ENCODE peak calls at places on chromosomes 3 and 15, in six cellular contexts. One of them, this sample, is unnamed.

GRCh38 chr3:43210049-43211027 is 76.0 kb upstream of the SNRK start:
- DNase-seq in endothelial cell: no peak
- DNase-seq in GM10248: no peak
- DNase-seq in BE2C: no peak
- DNase-seq in astrocyte of the spinal cord: no peak
- DNase-seq in mammary epithelial cell: no peak
- DNase-seq in this sample: no peak

GRCh38 chr3:48493203-48493501 is 10.8 kb downstream of the SHISA5 start:
- DNase-seq in endothelial cell: no peak
- DNase-seq in GM10248: no peak
- DNase-seq in BE2C: no peak
- DNase-seq in astrocyte of the spinal cord: no peak
- DNase-seq in mammary epithelial cell: no peak
- DNase-seq in this sample: no peak

GRCh38 chr3:29764603-29765254 is 483.9 kb downstream of the RBMS3 start:
- DNase-seq in endothelial cell: no peak
- DNase-seq in GM10248: no peak
- DNase-seq in BE2C: peak
- DNase-seq in astrocyte of the spinal cord: peak
- DNase-seq in mammary epithelial cell: peak
- DNase-seq in this sample: no peak

GRCh38 chr15:56978898-56979662 is 60.6 kb downstream of the TCF12 start:
- DNase-seq in endothelial cell: no peak
- DNase-seq in GM10248: no peak
- DNase-seq in BE2C: no peak
- DNase-seq in astrocyte of the spinal cord: peak
- DNase-seq in mammary epithelial cell: peak
- DNase-seq in this sample: no peak

GRCh38 chr3:190260301-190260700 is 61.9 kb downstream of the CLDN1 start:
- DNase-seq in endothelial cell: no peak
- DNase-seq in GM10248: no peak
- DNase-seq in BE2C: no peak
- DNase-seq in astrocyte of the spinal cord: peak
- DNase-seq in mammary epithelial cell: peak
- DNase-seq in this sample: no peak

GRCh38 chr3:33218072-33218445 is 551 bp downstream of the SUSD5 start:
- DNase-seq in endothelial cell: no peak
- DNase-seq in GM10248: no peak
- DNase-seq in BE2C: no peak
- DNase-seq in astrocyte of the spinal cord: peak
- DNase-seq in mammary epithelial cell: no peak
- DNase-seq in this sample: no peak

GRCh38 chr3:46717447-46718231 is at the start of gene PRSS50:
- DNase-seq in endothelial cell: no peak
- DNase-seq in GM10248: peak
- DNase-seq in BE2C: no peak
- DNase-seq in astrocyte of the spinal cord: no peak
- DNase-seq in mammary epithelial cell: no peak
- DNase-seq in this sample: no peak

GRCh38 chr3:132867956-132868355 is 145.7 kb upstream of the NPHP3 start:
- DNase-seq in endothelial cell: no peak
- DNase-seq in GM10248: no peak
- DNase-seq in BE2C: no peak
- DNase-seq in astrocyte of the spinal cord: peak
- DNase-seq in mammary epithelial cell: peak
- DNase-seq in this sample: no peak

GRCh38 chr3:134371542-134372324 is 2.5 kb downstream of the AMOTL2 start:
- DNase-seq in endothelial cell: no peak
- DNase-seq in GM10248: no peak
- DNase-seq in BE2C: no peak
- DNase-seq in astrocyte of the spinal cord: no peak
- DNase-seq in mammary epithelial cell: no peak
- DNase-seq in this sample: no peak

GRCh38 chr15:73991260-73991659 is 835 bp downstream of the STOML1 start:
- DNase-seq in endothelial cell: no peak
- DNase-seq in GM10248: no peak
- DNase-seq in BE2C: peak
- DNase-seq in astrocyte of the spinal cord: peak
- DNase-seq in mammary epithelial cell: no peak
- DNase-seq in this sample: no peak

GRCh38 chr3:164174049-164174448 is 904.2 kb downstream of the SI start:
- DNase-seq in endothelial cell: no peak
- DNase-seq in GM10248: no peak
- DNase-seq in BE2C: no peak
- DNase-seq in astrocyte of the spinal cord: no peak
- DNase-seq in mammary epithelial cell: no peak
- DNase-seq in this sample: no peak

GRCh38 chr3:170357920-170358854 is 672 bp downstream of the SKIL start:
- DNase-seq in endothelial cell: peak
- DNase-seq in GM10248: peak
- DNase-seq in BE2C: peak
- DNase-seq in astrocyte of the spinal cord: peak
- DNase-seq in mammary epithelial cell: peak
- DNase-seq in this sample: peak

GRCh38 chr3:170359178-170359704 is 1.7 kb downstream of the SKIL start:
- DNase-seq in endothelial cell: no peak
- DNase-seq in GM10248: no peak
- DNase-seq in BE2C: no peak
- DNase-seq in astrocyte of the spinal cord: peak
- DNase-seq in mammary epithelial cell: no peak
- DNase-seq in this sample: no peak

GRCh38 chr3:170355738-170356595 is 1.5 kb upstream of the SKIL start:
- DNase-seq in endothelial cell: peak
- DNase-seq in GM10248: no peak
- DNase-seq in BE2C: peak
- DNase-seq in astrocyte of the spinal cord: peak
- DNase-seq in mammary epithelial cell: peak
- DNase-seq in this sample: peak

GRCh38 chr3:170356596-170357175 is 829 bp upstream of the SKIL start:
- DNase-seq in endothelial cell: peak
- DNase-seq in GM10248: peak
- DNase-seq in BE2C: peak
- DNase-seq in astrocyte of the spinal cord: peak
- DNase-seq in mammary epithelial cell: peak
- DNase-seq in this sample: no peak

DNA sequence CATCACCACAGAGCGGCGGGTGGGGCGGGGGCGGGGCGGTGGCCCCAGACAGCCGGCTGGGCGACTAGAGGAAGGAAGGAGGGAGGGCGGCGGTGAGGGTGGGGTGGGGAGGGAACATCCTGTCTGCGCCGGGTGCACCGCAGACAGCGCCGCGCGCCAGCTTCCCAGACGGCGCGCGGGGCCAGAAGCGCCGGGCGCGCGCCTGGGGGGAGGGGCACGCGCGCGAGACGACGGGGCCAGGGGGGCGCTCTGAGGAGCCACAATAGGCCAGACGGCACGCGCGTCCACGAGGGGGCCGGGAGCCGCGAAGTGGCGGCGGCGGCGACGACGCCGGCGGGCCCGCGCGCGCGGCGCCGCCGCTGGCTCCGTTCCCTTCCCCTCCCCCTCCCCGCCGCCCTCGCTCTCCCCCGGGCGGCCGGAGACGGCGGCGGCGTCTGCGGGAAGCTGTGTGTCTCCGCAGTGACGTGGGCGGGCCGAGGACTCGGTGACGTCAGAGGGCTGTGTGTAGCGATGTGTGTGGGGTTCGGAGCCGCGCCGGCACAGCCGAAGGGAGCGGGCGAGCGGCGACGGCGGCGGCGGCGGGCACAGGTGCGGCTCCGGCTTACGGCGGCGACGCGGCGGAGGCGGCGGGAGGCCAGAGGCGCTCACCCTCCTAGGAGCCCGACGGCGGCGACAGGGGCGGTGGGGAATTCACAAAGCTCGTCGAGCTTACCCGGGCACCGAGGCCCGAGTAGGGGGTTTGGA is at the start of gene SKIL:
- DNase-seq in endothelial cell: peak
- DNase-seq in GM10248: peak
- DNase-seq in BE2C: peak
- DNase-seq in astrocyte of the spinal cord: peak
- DNase-seq in mammary epithelial cell: peak
- DNase-seq in this sample: peak
- TF ChIP-seq CTCF in endothelial cell: no peak
- TF ChIP-seq CTCF in GM10248: peak
- TF ChIP-seq CTCF in BE2C: no peak
- TF ChIP-seq CTCF in astrocyte of the spinal cord: no peak
- TF ChIP-seq CTCF in mammary epithelial cell: peak
- TF ChIP-seq CTCF in this sample: no peak

DNA sequence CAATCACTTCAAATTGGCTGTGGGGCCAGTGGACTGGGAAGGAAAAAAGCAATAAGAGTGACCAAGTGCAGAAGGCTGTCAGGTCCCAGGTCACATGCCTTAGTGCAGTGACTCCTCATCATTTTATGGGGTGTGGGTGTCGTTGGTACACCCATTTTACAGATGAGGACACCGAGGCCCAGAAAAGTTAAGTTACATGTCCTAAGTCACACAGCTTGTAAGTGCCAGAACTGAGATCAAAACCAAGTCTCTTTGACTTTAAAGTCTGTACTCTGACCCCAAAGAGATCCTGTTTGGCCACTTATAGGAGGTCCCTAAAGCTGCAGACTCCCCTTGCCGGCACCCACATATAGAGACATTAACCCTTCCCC is 63.0 kb upstream of the POLG start:
- DNase-seq in endothelial cell: no peak
- DNase-seq in GM10248: no peak
- DNase-seq in BE2C: no peak
- DNase-seq in astrocyte of the spinal cord: no peak
- DNase-seq in mammary epithelial cell: no peak
- DNase-seq in this sample: no peak
- TF ChIP-seq CTCF in endothelial cell: no peak
- TF ChIP-seq CTCF in GM10248: no peak
- TF ChIP-seq CTCF in BE2C: no peak
- TF ChIP-seq CTCF in astrocyte of the spinal cord: no peak
- TF ChIP-seq CTCF in mammary epithelial cell: no peak
- TF ChIP-seq CTCF in this sample: no peak

GRCh38 chr15:68900032-68900431 is 30.3 kb upstream of the SPESP1 start:
- DNase-seq in endothelial cell: no peak
- DNase-seq in GM10248: no peak
- DNase-seq in BE2C: no peak
- DNase-seq in astrocyte of the spinal cord: no peak
- DNase-seq in mammary epithelial cell: no peak
- DNase-seq in this sample: no peak

GRCh38 chr15:68888419-68888818 is 41.9 kb upstream of the SPESP1 start:
- DNase-seq in endothelial cell: no peak
- DNase-seq in GM10248: peak
- DNase-seq in BE2C: peak
- DNase-seq in astrocyte of the spinal cord: no peak
- DNase-seq in mammary epithelial cell: no peak
- DNase-seq in this sample: peak

GRCh38 chr15:68896178-68896577 is 34.1 kb upstream of the SPESP1 start:
- DNase-seq in endothelial cell: no peak
- DNase-seq in GM10248: no peak
- DNase-seq in BE2C: no peak
- DNase-seq in astrocyte of the spinal cord: no peak
- DNase-seq in mammary epithelial cell: no peak
- DNase-seq in this sample: no peak

DNA sequence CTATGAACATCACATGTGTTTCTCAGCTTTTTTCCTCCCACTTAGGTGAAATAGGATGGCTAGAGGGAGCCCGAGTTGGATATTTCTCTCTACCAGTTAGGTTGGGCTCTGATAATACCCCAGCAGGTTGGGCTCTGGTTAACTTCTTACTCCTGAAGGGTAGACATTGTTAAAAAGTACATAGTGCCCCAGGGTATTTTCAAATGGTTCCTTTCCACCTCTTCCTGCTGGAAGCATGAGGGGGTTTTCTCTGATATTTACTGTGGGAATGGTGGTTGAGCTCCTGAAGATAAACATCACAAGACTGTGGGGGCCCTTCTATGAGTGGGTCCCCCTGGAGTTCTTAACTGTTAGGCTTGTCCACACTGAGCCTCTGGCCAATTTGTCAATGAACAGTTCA is 36.1 kb upstream of the SPESP1 start:
- DNase-seq in endothelial cell: no peak
- DNase-seq in GM10248: no peak
- DNase-seq in BE2C: no peak
- DNase-seq in astrocyte of the spinal cord: no peak
- DNase-seq in mammary epithelial cell: no peak
- DNase-seq in this sample: no peak
- TF ChIP-seq CTCF in endothelial cell: no peak
- TF ChIP-seq CTCF in GM10248: no peak
- TF ChIP-seq CTCF in BE2C: no peak
- TF ChIP-seq CTCF in astrocyte of the spinal cord: no peak
- TF ChIP-seq CTCF in mammary epithelial cell: no peak
- TF ChIP-seq CTCF in this sample: no peak

DNA sequence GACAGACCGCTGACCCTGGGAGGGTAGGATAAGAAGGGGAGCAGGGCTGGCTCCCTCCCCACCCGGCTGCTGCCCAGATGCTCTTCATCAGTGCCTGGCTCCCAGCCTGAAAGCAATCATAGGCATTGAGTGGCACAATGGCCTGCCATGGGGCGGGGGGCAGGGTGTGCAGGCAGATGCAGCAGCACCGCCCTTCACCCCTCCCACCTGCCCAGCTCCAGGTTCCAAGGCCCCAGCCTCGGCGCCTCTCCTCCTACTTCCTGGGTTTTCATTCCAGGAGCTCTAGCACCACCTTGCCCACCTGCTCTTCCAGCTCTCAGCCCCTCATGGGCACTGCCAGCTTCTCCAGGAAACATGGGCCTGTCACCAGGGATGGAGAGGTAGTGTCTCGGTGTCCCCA is 101.7 kb downstream of the MEGF11 start:
- DNase-seq in endothelial cell: no peak
- DNase-seq in GM10248: no peak
- DNase-seq in BE2C: no peak
- DNase-seq in astrocyte of the spinal cord: no peak
- DNase-seq in mammary epithelial cell: no peak
- DNase-seq in this sample: no peak
- TF ChIP-seq CTCF in endothelial cell: no peak
- TF ChIP-seq CTCF in GM10248: no peak
- TF ChIP-seq CTCF in BE2C: no peak
- TF ChIP-seq CTCF in astrocyte of the spinal cord: no peak
- TF ChIP-seq CTCF in mammary epithelial cell: no peak
- TF ChIP-seq CTCF in this sample: no peak

DNA sequence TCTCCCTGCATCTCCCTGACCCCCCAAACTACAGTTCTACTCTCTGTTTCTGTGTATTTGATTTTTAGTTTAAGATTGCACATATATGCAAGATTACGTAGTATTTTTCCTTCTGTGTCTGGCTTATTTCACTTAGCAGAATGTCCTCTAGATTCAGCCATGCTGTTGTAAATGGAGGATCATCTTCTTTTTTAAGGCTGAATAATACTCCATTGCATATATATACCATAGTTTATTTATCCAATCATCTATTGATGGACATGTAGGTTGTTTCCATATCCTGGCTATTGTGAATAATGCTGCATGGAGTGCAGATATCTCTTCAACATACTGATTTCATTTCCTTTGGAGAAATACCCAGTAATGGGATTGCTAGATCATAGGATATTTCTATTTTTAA is 70.8 kb downstream of the RFTN1 start:
- DNase-seq in endothelial cell: no peak
- DNase-seq in GM10248: no peak
- DNase-seq in BE2C: no peak
- DNase-seq in astrocyte of the spinal cord: no peak
- DNase-seq in mammary epithelial cell: no peak
- DNase-seq in this sample: no peak
- TF ChIP-seq CTCF in endothelial cell: no peak
- TF ChIP-seq CTCF in GM10248: no peak
- TF ChIP-seq CTCF in BE2C: no peak
- TF ChIP-seq CTCF in astrocyte of the spinal cord: no peak
- TF ChIP-seq CTCF in mammary epithelial cell: no peak
- TF ChIP-seq CTCF in this sample: no peak

GRCh38 chr15:69154684-69155083 is 5.8 kb upstream of the GLCE start:
- DNase-seq in endothelial cell: no peak
- DNase-seq in GM10248: no peak
- DNase-seq in BE2C: no peak
- DNase-seq in astrocyte of the spinal cord: peak
- DNase-seq in mammary epithelial cell: peak
- DNase-seq in this sample: no peak
- TF ChIP-seq CTCF in endothelial cell: no peak
- TF ChIP-seq CTCF in GM10248: no peak
- TF ChIP-seq CTCF in BE2C: no peak
- TF ChIP-seq CTCF in astrocyte of the spinal cord: no peak
- TF ChIP-seq CTCF in mammary epithelial cell: no peak
- TF ChIP-seq CTCF in this sample: no peak